ENCODE peak calls at places on chromosomes 16 and 17, in six cellular contexts. V is effector CD4-positive, alpha-beta T cell; B is mesenchymal stem cell; R is activated T-cell treated with anti-CD3 and anti-CD28 coated beads, Interleukin-2, amount 50 U/mL, for 72 hours; Y is uterus; Q is cortex of kidney. M is an unnamed sample.

GRCh38 chr17:1967092-1967662 is 58.0 kb downstream of the RTN4RL1 start:
- DNase-seq in V (no peak), B (no peak), R (peak; percentile 61), Y (no peak), Q (no peak), M (no peak)

GRCh38 chr16:85363881-85364280 is 249.2 kb upstream of the GSE1 start:
- DNase-seq in V (no peak), B (peak; percentile 100), R (no peak), Y (no peak), Q (no peak), M (no peak)

GRCh38 chr17:27668488-27668823 is 37.5 kb downstream of the LGALS9 start:
- DNase-seq in V (no peak), B (no peak), R (no peak), Y (no peak), Q (no peak), M (no peak)

GRCh38 chr16:11955713-11956123 is 9.3 kb upstream of the TNFRSF17 start:
- DNase-seq in V (no peak), B (peak; percentile 97), R (no peak), Y (no peak), Q (no peak), M (no peak)

GRCh38 chr17:15261818-15262290 is 3.3 kb downstream of the PMP22 start:
- DNase-seq in V (no peak), B (peak; percentile 66), R (no peak), Y (no peak), Q (no peak), M (no peak)

GRCh38 chr17:14515015-14515414 is 214.1 kb downstream of the HS3ST3B1 start:
- DNase-seq in V (no peak), B (peak; percentile 40), R (no peak), Y (no peak), Q (no peak), M (no peak)

GRCh38 chr17:76473541-76473985 is 6.2 kb downstream of the AANAT start:
- DNase-seq in V (no peak), B (no peak), R (no peak), Y (no peak), Q (no peak), M (no peak)

GRCh38 chr16:73196670-73197069 is 148.7 kb upstream of the ZFHX3 start:
- DNase-seq in V (no peak), B (peak; percentile 73), R (peak; percentile 18), Y (peak; percentile 55), Q (no peak), M (peak; percentile 57)

GRCh38 chr17:57165754-57166153 is 80.7 kb downstream of the AKAP1 start:
- DNase-seq in V (no peak), B (no peak), R (no peak), Y (no peak), Q (no peak), M (no peak)

GRCh38 chr16:79008869-79009179 is 591.7 kb downstream of the MAF start:
- DNase-seq in V (no peak), B (no peak), R (no peak), Y (no peak), Q (no peak), M (no peak)

GRCh38 chr16:53112015-53112414 is 57.2 kb downstream of the CHD9 start:
- DNase-seq in V (no peak), B (no peak), R (no peak), Y (no peak), Q (no peak), M (no peak)

GRCh38 chr16:380837-381787 is 666 bp downstream of the PGAP6 start:
- DNase-seq in V (no peak), B (peak; percentile 40), R (no peak), Y (no peak), Q (no peak), M (no peak)

GRCh38 chr16:25006504-25007055 is 8.6 kb downstream of the ARHGAP17 start:
- DNase-seq in V (no peak), B (peak; percentile 74), R (no peak), Y (no peak), Q (no peak), M (peak; percentile 28)